ENCODE peak calls at places on chromosomes 7 and 10, in four cellular contexts. E is HCT116, W is SK-N-SH, P is K562. X is an unnamed sample.

GRCh38 chr10:77926566-77927342 is at the start of gene DLG5:
- DNase-seq in E (no peak), W (peak), P (peak), X (no peak)

GRCh38 chr10:103193107-103193819 is at the start of gene NT5C2:
- DNase-seq in E (peak), W (peak), P (peak), X (no peak)

GRCh38 chr10:93751832-93752231 is 5.9 kb upstream of the LGI1 start:
- DNase-seq in E (peak), W (peak), P (peak), X (no peak)

GRCh38 chr7:102912742-102913141 is at the start of gene LRRC17:
- DNase-seq in E (no peak), W (no peak), P (no peak), X (no peak)

GRCh38 chr7:129066290-129067131 is 11.6 kb upstream of the TNPO3 start:
- DNase-seq in E (no peak), W (no peak), P (peak), X (peak)

GRCh38 chr10:29895436-29895835 is 163.9 kb downstream of the JCAD start:
- DNase-seq in E (no peak), W (peak), P (no peak), X (peak)

GRCh38 chr10:11208908-11209809 is 191.5 kb downstream of the CELF2 start:
- DNase-seq in E (no peak), W (no peak), P (no peak), X (no peak)

GRCh38 chr7:74365320-74366022 is 76.3 kb downstream of the CLIP2 start:
- DNase-seq in E (peak), W (peak), P (peak), X (peak)

GRCh38 chr7:28989596-28989980 is 31.5 kb upstream of the TRIL start:
- DNase-seq in E (no peak), W (no peak), P (no peak), X (no peak)

GRCh38 chr7:42493436-42494198 is 256.6 kb upstream of the GLI3 start:
- DNase-seq in E (no peak), W (peak), P (peak), X (peak)

GRCh38 chr7:40717242-40717641 is 582.4 kb downstream of the SUGCT start:
- DNase-seq in E (peak), W (peak), P (no peak), X (peak)

GRCh38 chr7:24723178-24723530 is 34.1 kb downstream of the GSDME start:
- DNase-seq in E (no peak), W (no peak), P (no peak), X (no peak)

GRCh38 chr10:44883581-44884331 is 27.4 kb upstream of the TMEM72 start:
- DNase-seq in E (no peak), W (no peak), P (no peak), X (no peak)

GRCh38 chr10:130635528-130635927 is 499.3 kb downstream of the GLRX3 start:
- DNase-seq in E (no peak), W (no peak), P (no peak), X (no peak)

GRCh38 chr10:123717336-123717735 is 51.2 kb downstream of the GPR26 start:
- DNase-seq in E (no peak), W (no peak), P (no peak), X (no peak)

GRCh38 chr7:80095545-80095944 is 39.1 kb upstream of the GNAI1 start:
- DNase-seq in E (no peak), W (peak), P (no peak), X (no peak)

GRCh38 chr7:65872776-65873581 is at the start of gene VKORC1L1:
- DNase-seq in E (peak), W (peak), P (peak), X (peak)

GRCh38 chr10:123250640-123251039 is 96.4 kb downstream of the BUB3 start:
- DNase-seq in E (no peak), W (no peak), P (no peak), X (no peak)

GRCh38 chr10:14574291-14574690 is 200.4 kb downstream of the FAM107B start:
- DNase-seq in E (no peak), W (peak), P (no peak), X (no peak)

GRCh38 chr7:89507034-89507433 is 647.2 kb upstream of the STEAP1 start:
- DNase-seq in E (no peak), W (peak), P (no peak), X (no peak)

GRCh38 chr7:27235387-27236052 is 7.1 kb upstream of the EVX1 start:
- DNase-seq in E (peak), W (peak), P (peak), X (peak)

GRCh38 chr7:26307226-26307625 is 15.6 kb downstream of the SNX10 start:
- DNase-seq in E (no peak), W (no peak), P (peak), X (no peak)

GRCh38 chr7:139713061-139713460 is 64.7 kb downstream of the HIPK2 start:
- DNase-seq in E (no peak), W (no peak), P (no peak), X (no peak)

GRCh38 chr7:140691368-140692045 is 5.0 kb upstream of the NDUFB2 start:
- DNase-seq in E (no peak), W (no peak), P (no peak), X (no peak)

GRCh38 chr10:80493482-80494021 is 39.4 kb downstream of the TSPAN14 start:
- DNase-seq in E (no peak), W (no peak), P (no peak), X (no peak)

GRCh38 chr7:149126662-149127321 is 668 bp upstream of the ZNF425 start:
- DNase-seq in E (no peak), W (peak), P (peak), X (no peak)

DNA sequence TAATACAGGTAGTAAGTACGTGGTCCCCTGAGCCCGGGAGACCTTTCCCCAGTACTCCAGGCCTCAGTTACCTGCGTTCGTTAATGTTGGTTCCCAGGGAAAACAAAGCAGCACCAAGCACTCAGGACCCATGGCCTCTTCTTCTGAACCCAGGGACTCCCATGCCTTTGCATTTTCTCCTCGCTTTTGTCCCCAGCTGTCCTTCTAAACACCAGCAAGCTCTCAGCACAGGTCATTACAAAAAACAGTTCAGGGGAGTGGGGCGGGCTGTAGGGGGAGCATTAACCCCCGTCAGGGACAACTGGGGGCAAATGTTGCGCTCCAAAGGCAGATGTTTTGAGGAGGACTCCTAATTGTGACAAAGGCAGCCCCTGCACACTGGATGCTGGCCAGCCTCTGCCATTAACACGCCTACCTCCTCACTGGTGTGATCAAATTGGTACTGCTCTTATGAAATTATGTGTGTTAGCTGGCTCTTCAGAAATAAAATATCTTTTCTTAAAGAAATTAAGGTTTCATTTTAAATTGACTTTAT is 80.5 kb upstream of the LRGUK start:
- DNase-seq in E (no peak), W (no peak), P (no peak), X (no peak)
- TF ChIP-seq YY1 in E (no peak), W (no peak), P (no peak), X (no peak)

GRCh38 chr7:39554583-39555140 is 11.5 kb upstream of the YAE1 start:
- DNase-seq in E (no peak), W (no peak), P (no peak), X (no peak)
- H3K4me3 ChIP-seq in E (no peak), W (no peak), P (no peak), X (no peak)

DNA sequence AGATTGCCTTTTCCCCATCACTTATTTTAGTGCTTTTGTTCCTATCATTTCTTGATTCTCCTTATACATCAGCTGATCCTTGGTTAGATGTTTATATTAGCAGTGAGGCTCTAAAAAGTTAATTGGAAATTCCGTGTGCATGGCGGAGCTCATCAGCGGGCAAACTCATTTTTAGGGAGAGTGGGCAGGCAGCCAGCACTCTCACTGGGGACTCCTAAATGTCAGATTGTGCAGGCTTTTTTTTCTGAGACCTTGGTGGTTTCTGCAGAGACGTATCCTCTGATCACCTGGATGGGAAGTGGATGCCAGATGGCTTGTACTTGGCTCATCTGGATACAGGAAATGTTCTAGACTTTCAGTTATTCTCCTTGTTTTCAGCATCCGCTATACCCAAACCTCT is 43.7 kb downstream of the HIP1 start:
- DNase-seq in E (no peak), W (no peak), P (peak), X (no peak)
- TF ChIP-seq YY1 in E (no peak), W (no peak), P (no peak), X (no peak)

GRCh38 chr10:50990568-50991495 is 83.5 kb upstream of the PRKG1 start:
- DNase-seq in E (peak), W (peak), P (no peak), X (no peak)
- H3K4me3 ChIP-seq in E (peak), W (peak), P (no peak), X (peak)

GRCh38 chr7:23295401-23295697 is 3.8 kb upstream of the MALSU1 start:
- DNase-seq in E (no peak), W (no peak), P (no peak), X (no peak)

GRCh38 chr7:23298885-23299769 is at the start of gene MALSU1:
- DNase-seq in E (peak), W (peak), P (peak), X (peak)

GRCh38 chr7:23294549-23295400 is 4.4 kb upstream of the MALSU1 start:
- DNase-seq in E (no peak), W (no peak), P (no peak), X (no peak)

GRCh38 chr7:23299770-23300300 is 696 bp downstream of the MALSU1 start:
- DNase-seq in E (no peak), W (peak), P (peak), X (no peak)

GRCh38 chr7:23298141-23298851 is 843 bp upstream of the MALSU1 start:
- DNase-seq in E (no peak), W (peak), P (no peak), X (no peak)
- TF ChIP-seq YY1 in E (no peak), W (no peak), P (no peak), X (no peak)

GRCh38 chr10:75592014-75592842 is 160.8 kb downstream of the LRMDA start:
- DNase-seq in E (no peak), W (no peak), P (no peak), X (no peak)
- H3K4me3 ChIP-seq in E (no peak), W (no peak), P (no peak), X (no peak)

X was measured in NT2/D1.